ENCODE peak calls at places on chromosome 20, in seven cellular contexts. V, U, J, E, L, N and X are unnamed samples.

GRCh38 chr20:10863337-10864060 is 189.7 kb upstream of the JAG1 start:
- DNase-seq in E (no peak), V (no peak), L (no peak), U (no peak), J (no peak), N (no peak), X (no peak)

GRCh38 chr20:46060301-46060881 is 29.4 kb downstream of the NCOA5 start:
- DNase-seq in J (no peak), E (peak; percentile 31), U (peak; percentile 36), V (no peak), N (no peak), L (no peak), X (no peak)

GRCh38 chr20:51412333-51412761 is 130.2 kb downstream of the NFATC2 start:
- DNase-seq in N (no peak), E (no peak), L (no peak), V (peak; percentile 74), U (no peak), J (no peak), X (no peak)

GRCh38 chr20:26295006-26295405 is 598.4 kb upstream of the ZNF337 start:
- DNase-seq in L (no peak), V (no peak), E (no peak), N (no peak), U (no peak), J (no peak), X (no peak)

GRCh38 chr20:63186528-63187316 is 29.2 kb downstream of the YTHDF1 start:
- DNase-seq in V (no peak), J (no peak), U (no peak), L (peak; percentile 27), N (no peak), E (no peak), X (no peak)

GRCh38 chr20:63289311-63290135 is 3.5 kb upstream of the COL20A1 start:
- DNase-seq in J (no peak), V (no peak), E (no peak), U (no peak), N (no peak), L (no peak), X (no peak)

GRCh38 chr20:56359212-56360132 is 698 bp downstream of the FAM210B start:
- DNase-seq in E (no peak), L (peak; percentile 79), V (peak; percentile 65), J (no peak), U (peak; percentile 58), N (no peak), X (peak; percentile 39)

GRCh38 chr20:45115829-45116228 is 855 bp upstream of the WFDC5 start:
- DNase-seq in U (no peak), V (no peak), N (no peak), L (no peak), E (no peak), J (no peak), X (no peak)

GRCh38 chr20:25067102-25067987 is 9.4 kb upstream of the ACSS1 start:
- DNase-seq in L (no peak), J (no peak), N (no peak), V (no peak), E (no peak), U (no peak), X (no peak)

GRCh38 chr20:60058869-60059268 is 100.6 kb downstream of the CDH26 start:
- DNase-seq in N (no peak), U (no peak), L (no peak), J (no peak), E (no peak), V (no peak), X (no peak)

GRCh38 chr20:62728781-62729300 is 20.2 kb downstream of the NTSR1 start:
- DNase-seq in U (no peak), N (no peak), J (no peak), V (no peak), E (no peak), L (no peak), X (no peak)

GRCh38 chr20:41174782-41175181 is 37.4 kb downstream of the PLCG1 start:
- DNase-seq in J (no peak), V (no peak), U (no peak), N (no peak), L (no peak), E (no peak), X (no peak)

GRCh38 chr20:41173791-41174341 is 36.5 kb downstream of the PLCG1 start:
- DNase-seq in E (no peak), N (no peak), V (no peak), L (no peak), J (no peak), U (peak; percentile 17), X (no peak)

GRCh38 chr20:41174373-41174772 is 37.0 kb downstream of the PLCG1 start:
- DNase-seq in U (peak; percentile 30), V (no peak), J (no peak), L (no peak), N (no peak), E (no peak), X (no peak)

GRCh38 chr20:41175727-41176330 is 38.5 kb downstream of the PLCG1 start:
- DNase-seq in J (no peak), L (no peak), N (no peak), E (no peak), U (peak; percentile 19), V (no peak), X (no peak)

GRCh38 chr20:41175201-41175651 is 37.9 kb downstream of the PLCG1 start:
- DNase-seq in J (no peak), U (peak; percentile 11), N (no peak), L (no peak), E (no peak), V (no peak), X (no peak)
- TF ChIP-seq POLR2AphosphoS5 in J (no peak), U (no peak), N (no peak), L (no peak), E (no peak), V (no peak), X (no peak)

GRCh38 chr20:2112910-2113309 is 11.3 kb downstream of the STK35 start:
- DNase-seq in J (no peak), U (no peak), V (no peak), N (no peak), E (peak; percentile 27), L (no peak), X (no peak)

GRCh38 chr20:2114106-2114505 is 12.5 kb downstream of the STK35 start:
- DNase-seq in U (no peak), L (no peak), N (no peak), V (no peak), J (no peak), E (no peak), X (no peak)

GRCh38 chr20:2114560-2114959 is 12.9 kb downstream of the STK35 start:
- DNase-seq in J (no peak), L (no peak), V (no peak), E (no peak), N (no peak), U (no peak), X (no peak)

GRCh38 chr20:2116170-2116940 is 14.7 kb downstream of the STK35 start:
- DNase-seq in J (no peak), V (no peak), E (no peak), L (no peak), U (no peak), N (no peak), X (no peak)

GRCh38 chr20:2114990-2115681 is 13.5 kb downstream of the STK35 start:
- DNase-seq in J (no peak), V (no peak), U (no peak), E (no peak), N (no peak), L (no peak), X (no peak)
- TF ChIP-seq TAF1 in J (no peak), V (no peak), U (no peak), E (no peak), N (no peak), L (no peak), X (no peak)

GRCh38 chr20:3686867-3687321 is 5.1 kb upstream of the ADAM33 start:
- DNase-seq in L (no peak), N (no peak), J (no peak), E (no peak), U (no peak), V (no peak), X (no peak)
- TF ChIP-seq POLR2AphosphoS5 in L (no peak), N (no peak), J (no peak), E (no peak), U (no peak), V (no peak), X (no peak)

GRCh38 chr20:37369846-37370245 is 23.9 kb downstream of the SRC start:
- DNase-seq in L (no peak), V (no peak), E (no peak), N (no peak), U (no peak), J (no peak), X (no peak)
- TF ChIP-seq TAF1 in L (no peak), V (no peak), E (no peak), N (no peak), U (no peak), J (no peak), X (no peak)

GRCh38 chr20:4026093-4026601 is 10.8 kb upstream of the RNF24 start:
- DNase-seq in E (no peak), U (peak; percentile 46), N (peak; percentile 59), V (peak; percentile 54), L (peak; percentile 29), J (no peak), X (no peak)
- TF ChIP-seq POLR2AphosphoS5 in E (no peak), U (no peak), N (no peak), V (no peak), L (no peak), J (no peak), X (no peak)